ENCODE peak calls at places on chromosomes 11 and 22, in five cellular contexts. One of them, this sample, is unnamed.

GRCh38 chr11:67584205-67584880 is 731 bp downstream of the GSTP1 start:
- DNase-seq in progenitor cell of endocrine pancreas: peak
- DNase-seq in astrocyte of the cerebellum: no peak
- DNase-seq in AG09309: peak
- DNase-seq in astrocyte of the spinal cord: peak
- DNase-seq in this sample: peak

GRCh38 chr11:118338637-118339061 is 3.9 kb downstream of the CD3D start:
- DNase-seq in astrocyte of the cerebellum: no peak
- DNase-seq in progenitor cell of endocrine pancreas: no peak
- DNase-seq in astrocyte of the spinal cord: no peak
- DNase-seq in AG09309: no peak
- DNase-seq in this sample: no peak

GRCh38 chr11:106172389-106172991 is 95.0 kb downstream of the AASDHPPT start:
- DNase-seq in astrocyte of the cerebellum: no peak
- DNase-seq in astrocyte of the spinal cord: no peak
- DNase-seq in progenitor cell of endocrine pancreas: no peak
- DNase-seq in AG09309: peak
- DNase-seq in this sample: no peak

GRCh38 chr11:86176165-86176884 is 68.2 kb upstream of the EED start:
- DNase-seq in progenitor cell of endocrine pancreas: no peak
- DNase-seq in AG09309: no peak
- DNase-seq in astrocyte of the cerebellum: no peak
- DNase-seq in astrocyte of the spinal cord: peak
- DNase-seq in this sample: no peak

GRCh38 chr11:72216638-72217037 is at the start of gene FOLR2:
- DNase-seq in astrocyte of the cerebellum: no peak
- DNase-seq in AG09309: no peak
- DNase-seq in astrocyte of the spinal cord: no peak
- DNase-seq in progenitor cell of endocrine pancreas: no peak
- DNase-seq in this sample: no peak

GRCh38 chr22:28773461-28773867 is 969 bp downstream of the CCDC117 start:
- DNase-seq in AG09309: no peak
- DNase-seq in astrocyte of the cerebellum: no peak
- DNase-seq in progenitor cell of endocrine pancreas: no peak
- DNase-seq in astrocyte of the spinal cord: peak
- DNase-seq in this sample: no peak

GRCh38 chr22:43562843-43563242 is 151.0 kb downstream of the MPPED1 start:
- DNase-seq in astrocyte of the spinal cord: no peak
- DNase-seq in AG09309: no peak
- DNase-seq in astrocyte of the cerebellum: no peak
- DNase-seq in progenitor cell of endocrine pancreas: no peak
- DNase-seq in this sample: no peak

GRCh38 chr11:70697701-70698100 is 299.4 kb downstream of the CTTN start:
- DNase-seq in astrocyte of the cerebellum: no peak
- DNase-seq in AG09309: no peak
- DNase-seq in progenitor cell of endocrine pancreas: no peak
- DNase-seq in astrocyte of the spinal cord: no peak
- DNase-seq in this sample: no peak

GRCh38 chr11:125750629-125751028 is 4.5 kb downstream of the PATE1 start:
- DNase-seq in astrocyte of the cerebellum: no peak
- DNase-seq in progenitor cell of endocrine pancreas: no peak
- DNase-seq in astrocyte of the spinal cord: no peak
- DNase-seq in AG09309: no peak
- DNase-seq in this sample: no peak

GRCh38 chr11:32213223-32213622 is 122.3 kb downstream of the RCN1 start:
- DNase-seq in astrocyte of the cerebellum: peak
- DNase-seq in AG09309: no peak
- DNase-seq in progenitor cell of endocrine pancreas: no peak
- DNase-seq in astrocyte of the spinal cord: peak
- DNase-seq in this sample: no peak

GRCh38 chr11:10454902-10455631 is at the start of gene AMPD3:
- DNase-seq in astrocyte of the spinal cord: peak
- DNase-seq in astrocyte of the cerebellum: peak
- DNase-seq in progenitor cell of endocrine pancreas: no peak
- DNase-seq in AG09309: peak
- DNase-seq in this sample: peak

GRCh38 chr11:130601141-130601540 is 152.7 kb downstream of the ADAMTS15 start:
- DNase-seq in astrocyte of the spinal cord: peak
- DNase-seq in progenitor cell of endocrine pancreas: no peak
- DNase-seq in astrocyte of the cerebellum: peak
- DNase-seq in AG09309: no peak
- DNase-seq in this sample: no peak

DNA sequence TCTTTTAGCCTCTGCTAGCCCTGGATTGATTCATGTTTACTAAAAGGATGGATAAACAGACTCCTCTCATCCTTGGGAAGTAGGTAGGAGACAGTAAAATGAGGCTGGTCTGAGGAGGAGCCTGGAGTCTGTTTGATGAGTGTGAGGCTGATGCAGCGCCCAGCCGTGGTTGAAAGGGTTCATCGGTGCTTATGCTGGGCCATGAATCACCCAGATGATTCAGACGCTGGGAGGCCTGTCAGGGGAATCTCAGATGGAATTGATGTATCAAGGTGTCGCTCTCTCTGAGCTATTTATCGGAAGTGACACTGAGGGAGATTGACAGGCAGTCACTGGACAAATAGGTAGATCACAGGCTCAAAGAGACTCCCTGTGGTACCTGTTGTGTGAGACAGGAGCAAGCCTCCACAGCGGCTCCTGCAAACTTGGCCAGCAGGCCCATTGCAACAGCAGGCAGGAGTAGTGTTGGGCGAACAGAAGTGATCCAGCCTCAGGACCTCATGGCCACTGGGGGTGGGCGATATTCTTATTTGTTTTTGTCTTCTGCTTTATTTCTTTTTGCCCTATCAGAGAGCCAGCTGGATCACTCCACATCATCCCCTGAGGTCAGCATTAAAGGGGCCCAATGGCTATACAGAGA is 109.9 kb upstream of the CADM1 start:
- DNase-seq in AG09309: peak
- DNase-seq in progenitor cell of endocrine pancreas: no peak
- DNase-seq in astrocyte of the spinal cord: peak
- DNase-seq in astrocyte of the cerebellum: no peak
- DNase-seq in this sample: no peak
- TF ChIP-seq CTCF in AG09309: peak
- TF ChIP-seq CTCF in progenitor cell of endocrine pancreas: no peak
- TF ChIP-seq CTCF in astrocyte of the spinal cord: peak
- TF ChIP-seq CTCF in astrocyte of the cerebellum: peak
- TF ChIP-seq CTCF in this sample: no peak

DNA sequence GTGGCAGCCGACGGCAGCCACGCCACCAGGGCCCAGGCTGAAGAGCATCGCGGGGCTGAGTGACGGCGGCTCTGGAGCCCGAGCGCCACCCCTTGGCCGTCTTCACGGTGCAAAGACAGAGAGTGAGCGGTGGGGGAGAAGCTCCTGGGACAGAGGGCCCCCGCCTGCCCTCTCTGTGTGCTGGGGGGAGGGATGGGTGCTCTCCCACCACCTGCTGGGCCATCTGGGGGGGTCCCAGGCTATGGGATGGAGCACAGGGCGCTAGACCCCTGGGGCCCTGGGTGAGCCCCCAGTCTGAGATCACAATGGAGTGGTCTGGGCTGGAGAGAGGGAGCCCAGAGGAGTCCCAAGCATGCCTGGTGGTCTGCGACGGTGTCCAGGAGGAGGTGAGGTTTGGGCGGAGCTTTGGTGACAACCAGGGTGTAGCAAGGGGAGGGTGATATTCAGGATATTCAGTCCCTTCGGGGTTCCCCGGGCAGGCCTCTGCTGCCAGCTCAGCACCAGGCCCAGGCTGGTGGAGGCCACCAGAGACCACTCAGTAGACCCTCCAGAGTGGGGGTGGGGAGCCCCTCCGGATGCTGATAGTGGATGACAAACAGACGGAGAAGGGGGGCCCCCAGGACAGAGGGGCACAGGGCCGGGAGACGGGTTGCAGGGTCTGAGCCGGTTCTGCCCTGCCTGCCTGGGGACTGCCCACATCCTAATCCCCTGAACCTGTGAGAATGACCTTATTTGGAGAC is 78.1 kb upstream of the PRR5 start:
- DNase-seq in progenitor cell of endocrine pancreas: no peak
- DNase-seq in astrocyte of the spinal cord: no peak
- DNase-seq in AG09309: no peak
- DNase-seq in astrocyte of the cerebellum: no peak
- DNase-seq in this sample: peak
- TF ChIP-seq CTCF in progenitor cell of endocrine pancreas: peak
- TF ChIP-seq CTCF in astrocyte of the spinal cord: peak
- TF ChIP-seq CTCF in AG09309: no peak
- TF ChIP-seq CTCF in astrocyte of the cerebellum: peak
- TF ChIP-seq CTCF in this sample: peak

DNA sequence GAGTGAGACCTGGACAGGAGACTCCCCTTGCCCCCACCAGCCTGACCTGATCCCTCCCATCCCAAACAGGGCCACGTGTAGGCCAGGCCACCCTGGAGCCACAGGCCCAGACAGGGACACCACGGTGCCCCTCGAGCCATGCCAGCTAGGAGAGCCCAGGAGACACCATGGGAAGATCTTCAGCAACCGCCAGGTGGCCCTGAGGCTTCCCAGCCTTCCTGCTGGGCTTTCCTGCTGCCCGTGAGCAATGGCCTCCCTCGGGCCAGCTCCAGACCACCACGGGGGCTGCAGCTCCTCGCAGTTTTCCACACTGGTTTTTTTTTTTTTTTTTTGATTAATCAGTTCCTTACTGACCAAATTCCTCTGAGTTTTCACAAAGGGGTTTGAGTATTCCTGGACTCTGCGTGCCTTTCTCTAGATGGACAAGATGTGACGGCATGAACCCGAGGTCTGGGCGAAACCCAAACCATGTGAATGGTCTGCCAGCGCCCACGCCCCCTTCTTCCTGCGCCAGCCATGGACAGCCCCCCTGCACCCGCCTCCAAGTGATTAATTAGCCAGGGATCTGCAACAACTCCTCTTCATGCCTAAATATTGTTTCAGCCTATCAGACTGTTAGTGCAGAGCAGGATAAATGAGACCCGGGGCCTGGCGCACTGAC is 40.9 kb downstream of the TBX1 start:
- DNase-seq in AG09309: no peak
- DNase-seq in astrocyte of the cerebellum: peak
- DNase-seq in astrocyte of the spinal cord: no peak
- DNase-seq in progenitor cell of endocrine pancreas: no peak
- DNase-seq in this sample: no peak
- TF ChIP-seq CTCF in AG09309: no peak
- TF ChIP-seq CTCF in astrocyte of the cerebellum: no peak
- TF ChIP-seq CTCF in astrocyte of the spinal cord: no peak
- TF ChIP-seq CTCF in progenitor cell of endocrine pancreas: no peak
- TF ChIP-seq CTCF in this sample: no peak

DNA sequence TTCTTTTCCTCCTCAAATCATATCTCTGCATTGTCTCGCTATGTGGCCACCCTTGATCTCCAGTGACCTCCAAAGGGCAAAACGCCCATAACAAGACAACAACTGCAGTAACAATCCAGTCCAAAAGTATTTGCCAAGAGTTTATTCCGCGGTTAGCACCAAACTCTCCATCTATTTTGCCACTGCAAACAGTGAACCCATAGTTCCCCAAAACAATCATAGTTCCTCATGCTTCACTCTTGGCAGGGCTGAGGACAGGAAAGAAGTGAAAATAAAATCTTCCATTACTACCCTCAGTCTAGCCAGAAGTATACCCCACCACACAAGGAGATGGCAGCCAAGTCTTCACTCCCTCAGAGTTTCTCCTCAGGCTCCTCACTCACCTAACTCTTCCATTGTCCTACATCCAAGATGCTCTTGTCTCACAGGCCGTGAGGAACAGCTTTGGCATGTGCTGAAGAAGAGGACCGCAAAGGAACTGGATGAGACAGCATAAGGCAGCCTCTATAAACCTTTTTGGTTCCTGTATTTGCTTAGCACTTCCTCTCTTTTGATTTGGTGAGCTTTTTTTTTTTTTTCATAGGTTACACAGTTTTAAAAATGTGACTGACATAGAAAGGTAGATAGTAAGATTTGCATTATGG is at the start of gene LPXN:
- DNase-seq in astrocyte of the cerebellum: no peak
- DNase-seq in AG09309: peak
- DNase-seq in astrocyte of the spinal cord: peak
- DNase-seq in progenitor cell of endocrine pancreas: no peak
- DNase-seq in this sample: no peak
- TF ChIP-seq CTCF in astrocyte of the cerebellum: no peak
- TF ChIP-seq CTCF in AG09309: no peak
- TF ChIP-seq CTCF in astrocyte of the spinal cord: no peak
- TF ChIP-seq CTCF in progenitor cell of endocrine pancreas: no peak
- TF ChIP-seq CTCF in this sample: no peak

GRCh38 chr11:75399344-75400109 is at the start of gene RPS3:
- DNase-seq in progenitor cell of endocrine pancreas: peak
- DNase-seq in astrocyte of the cerebellum: peak
- DNase-seq in astrocyte of the spinal cord: peak
- DNase-seq in AG09309: peak
- DNase-seq in this sample: peak

GRCh38 chr11:75403983-75404658 is 4.8 kb downstream of the RPS3 start:
- DNase-seq in astrocyte of the cerebellum: no peak
- DNase-seq in AG09309: no peak
- DNase-seq in astrocyte of the spinal cord: no peak
- DNase-seq in progenitor cell of endocrine pancreas: no peak
- DNase-seq in this sample: no peak

GRCh38 chr11:75403037-75403436 is 3.7 kb downstream of the RPS3 start:
- DNase-seq in astrocyte of the cerebellum: no peak
- DNase-seq in astrocyte of the spinal cord: no peak
- DNase-seq in AG09309: no peak
- DNase-seq in progenitor cell of endocrine pancreas: no peak
- DNase-seq in this sample: no peak

GRCh38 chr11:75400110-75400865 is 970 bp downstream of the RPS3 start:
- DNase-seq in astrocyte of the spinal cord: no peak
- DNase-seq in astrocyte of the cerebellum: no peak
- DNase-seq in progenitor cell of endocrine pancreas: no peak
- DNase-seq in AG09309: no peak
- DNase-seq in this sample: no peak

GRCh38 chr11:75402002-75402773 is 2.9 kb downstream of the RPS3 start:
- DNase-seq in astrocyte of the cerebellum: no peak
- DNase-seq in progenitor cell of endocrine pancreas: no peak
- DNase-seq in AG09309: no peak
- DNase-seq in astrocyte of the spinal cord: no peak
- DNase-seq in this sample: no peak
- TF ChIP-seq CTCF in astrocyte of the cerebellum: no peak
- TF ChIP-seq CTCF in progenitor cell of endocrine pancreas: no peak
- TF ChIP-seq CTCF in AG09309: no peak
- TF ChIP-seq CTCF in astrocyte of the spinal cord: no peak
- TF ChIP-seq CTCF in this sample: no peak